ENCODE peak calls at places on chromosomes 16 and 17, in eight cellular contexts. One of them, this sample, is unnamed.

GRCh38 chr17:81885869-81886548 is 5.4 kb downstream of the ALYREF start:
- DNase-seq in tibial artery: peak
- DNase-seq in neural progenitor cell: no peak
- DNase-seq in upper lobe of right lung: no peak
- DNase-seq in psoas muscle: peak
- DNase-seq in cardiac muscle cell: no peak
- DNase-seq in pancreas: no peak
- DNase-seq in brain microvascular endothelial cell: no peak
- DNase-seq in this sample: no peak

GRCh38 chr17:47323382-47324223 is at the start of gene EFCAB13:
- DNase-seq in psoas muscle: peak
- DNase-seq in upper lobe of right lung: peak
- DNase-seq in brain microvascular endothelial cell: peak
- DNase-seq in cardiac muscle cell: peak
- DNase-seq in neural progenitor cell: peak
- DNase-seq in tibial artery: peak
- DNase-seq in pancreas: peak
- DNase-seq in this sample: peak

GRCh38 chr17:74761419-74761818 is 13.0 kb downstream of the NHERF1 start:
- DNase-seq in brain microvascular endothelial cell: no peak
- DNase-seq in cardiac muscle cell: no peak
- DNase-seq in upper lobe of right lung: no peak
- DNase-seq in tibial artery: no peak
- DNase-seq in neural progenitor cell: no peak
- DNase-seq in pancreas: no peak
- DNase-seq in psoas muscle: no peak
- DNase-seq in this sample: no peak

GRCh38 chr17:66348605-66349165 is 46.3 kb downstream of the PRKCA start:
- DNase-seq in tibial artery: no peak
- DNase-seq in cardiac muscle cell: peak
- DNase-seq in neural progenitor cell: no peak
- DNase-seq in psoas muscle: no peak
- DNase-seq in brain microvascular endothelial cell: peak
- DNase-seq in upper lobe of right lung: no peak
- DNase-seq in pancreas: peak
- DNase-seq in this sample: no peak

GRCh38 chr16:68839831-68840230 is 3.5 kb upstream of the TANGO6 start:
- DNase-seq in tibial artery: no peak
- DNase-seq in psoas muscle: no peak
- DNase-seq in neural progenitor cell: no peak
- DNase-seq in brain microvascular endothelial cell: no peak
- DNase-seq in upper lobe of right lung: no peak
- DNase-seq in cardiac muscle cell: no peak
- DNase-seq in pancreas: no peak
- DNase-seq in this sample: no peak

GRCh38 chr16:60230666-60231065 is 1496.5 kb upstream of the GOT2 start:
- DNase-seq in psoas muscle: no peak
- DNase-seq in upper lobe of right lung: no peak
- DNase-seq in neural progenitor cell: no peak
- DNase-seq in tibial artery: no peak
- DNase-seq in pancreas: no peak
- DNase-seq in cardiac muscle cell: no peak
- DNase-seq in brain microvascular endothelial cell: no peak
- DNase-seq in this sample: no peak

GRCh38 chr16:4214215-4214621 is 27.7 kb downstream of the SRL start:
- DNase-seq in tibial artery: peak
- DNase-seq in psoas muscle: peak
- DNase-seq in brain microvascular endothelial cell: peak
- DNase-seq in pancreas: no peak
- DNase-seq in upper lobe of right lung: no peak
- DNase-seq in neural progenitor cell: no peak
- DNase-seq in cardiac muscle cell: no peak
- DNase-seq in this sample: peak

GRCh38 chr16:70520612-70521297 is 2.6 kb downstream of the COG4 start:
- DNase-seq in pancreas: no peak
- DNase-seq in upper lobe of right lung: no peak
- DNase-seq in neural progenitor cell: no peak
- DNase-seq in brain microvascular endothelial cell: peak
- DNase-seq in cardiac muscle cell: no peak
- DNase-seq in tibial artery: no peak
- DNase-seq in psoas muscle: no peak
- DNase-seq in this sample: no peak

GRCh38 chr17:49741009-49741691 is 22.8 kb downstream of the FAM117A start:
- DNase-seq in psoas muscle: no peak
- DNase-seq in brain microvascular endothelial cell: no peak
- DNase-seq in tibial artery: no peak
- DNase-seq in neural progenitor cell: no peak
- DNase-seq in upper lobe of right lung: no peak
- DNase-seq in pancreas: no peak
- DNase-seq in cardiac muscle cell: no peak
- DNase-seq in this sample: no peak

GRCh38 chr17:76004750-76005262 is 4.2 kb downstream of the CDK3 start:
- DNase-seq in tibial artery: no peak
- DNase-seq in pancreas: no peak
- DNase-seq in neural progenitor cell: no peak
- DNase-seq in cardiac muscle cell: no peak
- DNase-seq in psoas muscle: no peak
- DNase-seq in brain microvascular endothelial cell: no peak
- DNase-seq in upper lobe of right lung: no peak
- DNase-seq in this sample: no peak

GRCh38 chr16:84391151-84391873 is 23.0 kb downstream of the ATP2C2 start:
- DNase-seq in brain microvascular endothelial cell: no peak
- DNase-seq in cardiac muscle cell: no peak
- DNase-seq in psoas muscle: no peak
- DNase-seq in upper lobe of right lung: peak
- DNase-seq in neural progenitor cell: no peak
- DNase-seq in tibial artery: no peak
- DNase-seq in pancreas: no peak
- DNase-seq in this sample: no peak

GRCh38 chr17:50100480-50100883 is 5.3 kb downstream of the PDK2 start:
- DNase-seq in cardiac muscle cell: no peak
- DNase-seq in upper lobe of right lung: no peak
- DNase-seq in psoas muscle: no peak
- DNase-seq in brain microvascular endothelial cell: no peak
- DNase-seq in neural progenitor cell: no peak
- DNase-seq in pancreas: no peak
- DNase-seq in tibial artery: no peak
- DNase-seq in this sample: no peak

GRCh38 chr17:721540-721937 is 6.9 kb upstream of the VPS53 start:
- DNase-seq in cardiac muscle cell: no peak
- DNase-seq in neural progenitor cell: no peak
- DNase-seq in pancreas: no peak
- DNase-seq in tibial artery: no peak
- DNase-seq in brain microvascular endothelial cell: no peak
- DNase-seq in upper lobe of right lung: no peak
- DNase-seq in psoas muscle: no peak
- DNase-seq in this sample: no peak

GRCh38 chr17:27455914-27456680 is at the start of gene KSR1:
- DNase-seq in psoas muscle: peak
- DNase-seq in pancreas: peak
- DNase-seq in tibial artery: peak
- DNase-seq in neural progenitor cell: peak
- DNase-seq in brain microvascular endothelial cell: peak
- DNase-seq in upper lobe of right lung: peak
- DNase-seq in cardiac muscle cell: peak
- DNase-seq in this sample: peak

GRCh38 chr16:70715113-70715711 is 29.4 kb upstream of the MTSS2 start:
- DNase-seq in neural progenitor cell: no peak
- DNase-seq in psoas muscle: peak
- DNase-seq in pancreas: peak
- DNase-seq in brain microvascular endothelial cell: peak
- DNase-seq in tibial artery: peak
- DNase-seq in cardiac muscle cell: no peak
- DNase-seq in upper lobe of right lung: peak
- DNase-seq in this sample: peak

GRCh38 chr17:21286066-21286770 is 1.7 kb downstream of the MAP2K3 start:
- DNase-seq in pancreas: peak
- DNase-seq in tibial artery: peak
- DNase-seq in cardiac muscle cell: peak
- DNase-seq in psoas muscle: peak
- DNase-seq in upper lobe of right lung: peak
- DNase-seq in brain microvascular endothelial cell: peak
- DNase-seq in neural progenitor cell: peak
- DNase-seq in this sample: peak

GRCh38 chr16:52405441-52405840 is 141.5 kb downstream of the TOX3 start:
- DNase-seq in upper lobe of right lung: no peak
- DNase-seq in tibial artery: no peak
- DNase-seq in neural progenitor cell: no peak
- DNase-seq in pancreas: no peak
- DNase-seq in brain microvascular endothelial cell: no peak
- DNase-seq in psoas muscle: no peak
- DNase-seq in cardiac muscle cell: no peak
- DNase-seq in this sample: no peak

GRCh38 chr17:2853722-2854580 is 57.7 kb downstream of the RAP1GAP2 start:
- DNase-seq in tibial artery: no peak
- DNase-seq in psoas muscle: no peak
- DNase-seq in brain microvascular endothelial cell: no peak
- DNase-seq in upper lobe of right lung: peak
- DNase-seq in pancreas: peak
- DNase-seq in cardiac muscle cell: peak
- DNase-seq in neural progenitor cell: peak
- DNase-seq in this sample: no peak

GRCh38 chr17:28468781-28469180 is 4.7 kb upstream of the SLC13A2 start:
- DNase-seq in pancreas: no peak
- DNase-seq in cardiac muscle cell: no peak
- DNase-seq in psoas muscle: no peak
- DNase-seq in neural progenitor cell: no peak
- DNase-seq in tibial artery: no peak
- DNase-seq in upper lobe of right lung: no peak
- DNase-seq in brain microvascular endothelial cell: no peak
- DNase-seq in this sample: no peak

GRCh38 chr17:5110816-5111215 is 862 bp downstream of the ZNF232 start:
- DNase-seq in tibial artery: no peak
- DNase-seq in neural progenitor cell: no peak
- DNase-seq in psoas muscle: no peak
- DNase-seq in pancreas: no peak
- DNase-seq in upper lobe of right lung: no peak
- DNase-seq in brain microvascular endothelial cell: no peak
- DNase-seq in cardiac muscle cell: no peak
- DNase-seq in this sample: no peak
- H3K27ac ChIP-seq in tibial artery: no peak
- H3K27ac ChIP-seq in neural progenitor cell: no peak
- H3K27ac ChIP-seq in psoas muscle: peak
- H3K27ac ChIP-seq in pancreas: no peak
- H3K27ac ChIP-seq in upper lobe of right lung: no peak
- H3K27ac ChIP-seq in brain microvascular endothelial cell: no peak
- H3K27ac ChIP-seq in cardiac muscle cell: no peak
- H3K27ac ChIP-seq in this sample: no peak

GRCh38 chr17:45128331-45128730 is 4.0 kb downstream of the PLCD3 start:
- DNase-seq in cardiac muscle cell: no peak
- DNase-seq in brain microvascular endothelial cell: no peak
- DNase-seq in upper lobe of right lung: no peak
- DNase-seq in tibial artery: no peak
- DNase-seq in psoas muscle: peak
- DNase-seq in neural progenitor cell: no peak
- DNase-seq in pancreas: no peak
- DNase-seq in this sample: no peak

GRCh38 chr17:45127583-45128300 is 4.6 kb downstream of the PLCD3 start:
- DNase-seq in upper lobe of right lung: no peak
- DNase-seq in brain microvascular endothelial cell: no peak
- DNase-seq in psoas muscle: peak
- DNase-seq in pancreas: peak
- DNase-seq in tibial artery: peak
- DNase-seq in neural progenitor cell: peak
- DNase-seq in cardiac muscle cell: peak
- DNase-seq in this sample: no peak

GRCh38 chr17:45125509-45125908 is 6.8 kb downstream of the PLCD3 start:
- DNase-seq in cardiac muscle cell: no peak
- DNase-seq in upper lobe of right lung: no peak
- DNase-seq in brain microvascular endothelial cell: no peak
- DNase-seq in neural progenitor cell: no peak
- DNase-seq in psoas muscle: no peak
- DNase-seq in tibial artery: no peak
- DNase-seq in pancreas: no peak
- DNase-seq in this sample: no peak

GRCh38 chr17:45128989-45129388 is 3.3 kb downstream of the PLCD3 start:
- DNase-seq in neural progenitor cell: no peak
- DNase-seq in tibial artery: no peak
- DNase-seq in upper lobe of right lung: no peak
- DNase-seq in pancreas: no peak
- DNase-seq in psoas muscle: no peak
- DNase-seq in brain microvascular endothelial cell: no peak
- DNase-seq in cardiac muscle cell: no peak
- DNase-seq in this sample: no peak

DNA sequence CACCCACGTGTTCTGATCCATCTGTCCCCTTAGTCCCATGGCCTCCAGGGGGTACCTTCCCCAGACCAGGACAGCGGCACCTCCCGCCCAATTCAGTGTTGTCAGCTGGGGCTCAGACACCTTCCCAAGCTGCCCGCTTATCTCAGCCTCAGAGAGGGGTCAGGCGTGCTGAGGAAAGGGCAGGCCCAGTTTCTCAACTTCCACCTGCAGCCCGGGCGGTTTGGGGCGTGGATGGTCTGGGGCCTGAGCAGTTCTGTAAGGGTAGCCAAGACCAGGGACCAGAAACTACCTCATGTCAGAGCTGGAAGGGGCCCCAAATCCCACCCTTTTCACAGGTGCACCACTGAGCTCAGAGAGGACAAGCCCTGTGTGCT is 5.1 kb downstream of the PLCD3 start:
- DNase-seq in psoas muscle: no peak
- DNase-seq in neural progenitor cell: no peak
- DNase-seq in tibial artery: no peak
- DNase-seq in upper lobe of right lung: no peak
- DNase-seq in cardiac muscle cell: peak
- DNase-seq in brain microvascular endothelial cell: no peak
- DNase-seq in pancreas: no peak
- DNase-seq in this sample: no peak
- H3K27ac ChIP-seq in psoas muscle: peak
- H3K27ac ChIP-seq in neural progenitor cell: no peak
- H3K27ac ChIP-seq in tibial artery: peak
- H3K27ac ChIP-seq in upper lobe of right lung: peak
- H3K27ac ChIP-seq in cardiac muscle cell: peak
- H3K27ac ChIP-seq in brain microvascular endothelial cell: no peak
- H3K27ac ChIP-seq in pancreas: no peak
- H3K27ac ChIP-seq in this sample: peak

DNA sequence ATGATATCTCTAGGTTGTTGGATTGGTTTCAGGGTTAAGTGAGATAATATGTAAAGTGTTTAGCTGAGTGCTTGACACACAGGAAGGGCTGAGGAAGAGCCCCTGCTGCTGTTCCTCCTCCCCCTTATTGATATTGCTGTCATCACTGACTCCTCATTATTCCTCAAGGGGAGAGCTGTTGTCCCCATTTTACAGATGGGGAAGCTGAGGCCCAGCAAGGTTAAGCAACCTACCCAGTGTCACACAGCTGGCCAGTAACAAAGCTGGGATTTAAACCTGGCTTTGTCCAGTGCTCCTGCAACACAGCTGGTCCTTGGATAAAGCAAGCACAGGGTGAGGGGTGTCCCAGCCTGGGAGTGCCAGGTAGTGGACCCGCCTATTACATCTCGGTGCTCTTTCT is 9.8 kb downstream of the WSCD1 start:
- DNase-seq in tibial artery: no peak
- DNase-seq in brain microvascular endothelial cell: no peak
- DNase-seq in pancreas: no peak
- DNase-seq in cardiac muscle cell: no peak
- DNase-seq in psoas muscle: no peak
- DNase-seq in neural progenitor cell: no peak
- DNase-seq in upper lobe of right lung: no peak
- DNase-seq in this sample: no peak
- H3K27ac ChIP-seq in tibial artery: no peak
- H3K27ac ChIP-seq in brain microvascular endothelial cell: no peak
- H3K27ac ChIP-seq in pancreas: no peak
- H3K27ac ChIP-seq in cardiac muscle cell: no peak
- H3K27ac ChIP-seq in psoas muscle: no peak
- H3K27ac ChIP-seq in neural progenitor cell: no peak
- H3K27ac ChIP-seq in upper lobe of right lung: no peak
- H3K27ac ChIP-seq in this sample: no peak

GRCh38 chr16:50059111-50059510 is 6.7 kb upstream of the HEATR3 start:
- DNase-seq in neural progenitor cell: no peak
- DNase-seq in cardiac muscle cell: no peak
- DNase-seq in brain microvascular endothelial cell: no peak
- DNase-seq in pancreas: no peak
- DNase-seq in upper lobe of right lung: no peak
- DNase-seq in tibial artery: no peak
- DNase-seq in psoas muscle: no peak
- DNase-seq in this sample: no peak
- H3K27ac ChIP-seq in neural progenitor cell: no peak
- H3K27ac ChIP-seq in cardiac muscle cell: no peak
- H3K27ac ChIP-seq in brain microvascular endothelial cell: no peak
- H3K27ac ChIP-seq in pancreas: no peak
- H3K27ac ChIP-seq in upper lobe of right lung: no peak
- H3K27ac ChIP-seq in tibial artery: no peak
- H3K27ac ChIP-seq in psoas muscle: no peak
- H3K27ac ChIP-seq in this sample: no peak